ENCODE peak calls at places on chromosome 5, in nine cellular contexts. R is stimulated activated naive CD4-positive, alpha-beta T cell; Y is C1 segment of cervical spinal cord; O is non-pigmented ciliary epithelial cell; B is pons; K is GM19239; A is amygdala; V is T-helper 2 cell; S is CD4-positive, alpha-beta T cell. I is an unnamed sample.

GRCh38 chr5:73856972-73857371 is 231.0 kb downstream of the ARHGEF28 start:
- DNase-seq in O (no peak), B (no peak), S (no peak), K (no peak), R (no peak), A (no peak), Y (no peak), V (no peak), I (no peak)

GRCh38 chr5:61139094-61139873 is 23.0 kb downstream of the SMIM15 start:
- DNase-seq in Y (no peak), K (no peak), A (no peak), V (no peak), B (no peak), R (no peak), O (no peak), S (no peak), I (no peak)

GRCh38 chr5:31470608-31471007 is 61.3 kb downstream of the DROSHA start:
- DNase-seq in A (no peak), Y (no peak), O (no peak), B (no peak), V (no peak), R (no peak), S (no peak), K (no peak), I (no peak)

GRCh38 chr5:88833371-88834107 is 49.4 kb downstream of the MEF2C start:
- DNase-seq in K (no peak), R (peak), S (no peak), Y (no peak), O (no peak), B (peak), V (peak), A (peak), I (peak)

GRCh38 chr5:171953860-171954701 is 52.4 kb downstream of the FBXW11 start:
- DNase-seq in B (no peak), S (no peak), Y (no peak), A (no peak), V (no peak), O (peak), K (no peak), R (no peak), I (no peak)

GRCh38 chr5:124979174-124979573 is 232.7 kb upstream of the ZNF608 start:
- DNase-seq in Y (no peak), B (no peak), O (no peak), V (no peak), R (no peak), S (no peak), A (no peak), K (no peak), I (no peak)

GRCh38 chr5:14759744-14760547 is 95.4 kb downstream of the OTULIN start:
- DNase-seq in K (no peak), O (no peak), V (no peak), B (no peak), S (no peak), A (no peak), Y (no peak), R (no peak), I (no peak)

GRCh38 chr5:41408676-41409443 is 101.5 kb downstream of the PLCXD3 start:
- DNase-seq in Y (no peak), K (no peak), O (no peak), R (no peak), B (no peak), V (no peak), S (no peak), A (no peak), I (no peak)